ENCODE peak calls at places on chromosome 17, in ten cellular contexts. R is NCI-H345; Q is activated T-cell treated with anti-CD3 and anti-CD28 coated beads, Interleukin-2, amount 50 U/mL, for 48 hours; K is small intestine; T is colonic mucosa; H is lower leg skin; B is activated effector memory CD4-positive, alpha-beta T cell treated with anti-CD3 and anti-CD28 coated beads, Interleukin-2, amount 50 U/mL, for 16 hours; U is kidney glomerular epithelial cell; F is astrocyte of the spinal cord; X is activated naive CD4-positive, alpha-beta T cell treated with Interleukin-2 at 50 U/mL for 16 hours. D is an unnamed sample.
A peak's percentile ranks its signal among the peaks of the same experiment; 100 is the strongest.

GRCh38 chr17:61635913-61636432 is 45.0 kb upstream of the NACA2 start:
- DNase-seq in X (peak; percentile 47), Q (peak; percentile 57), K (peak; percentile 55), U (peak; percentile 33), H (no peak), B (peak; percentile 78), F (peak; percentile 57), R (peak; percentile 27), T (peak; percentile 51), D (no peak)

GRCh38 chr17:69423450-69423849 is 9.0 kb downstream of the MAP2K6 start:
- DNase-seq in K (no peak), Q (peak; percentile 39), H (no peak), B (no peak), R (no peak), X (peak; percentile 10), U (no peak), F (no peak), T (no peak), D (no peak)

GRCh38 chr17:9054611-9055010 is 33.3 kb downstream of the NTN1 start:
- DNase-seq in U (no peak), X (no peak), T (no peak), Q (no peak), K (no peak), H (no peak), R (no peak), F (no peak), B (no peak), D (no peak)

GRCh38 chr17:63694229-63694973 is 5.5 kb downstream of the LIMD2 start:
- DNase-seq in T (no peak), H (no peak), R (no peak), K (no peak), F (no peak), X (no peak), B (no peak), Q (no peak), U (no peak), D (no peak)

GRCh38 chr17:82553210-82553930 is 33.8 kb downstream of the FOXK2 start:
- DNase-seq in K (no peak), T (no peak), Q (no peak), H (no peak), X (no peak), R (no peak), B (no peak), U (no peak), F (no peak), D (no peak)

GRCh38 chr17:36506831-36507230 is 20.4 kb downstream of the ZNHIT3 start:
- DNase-seq in K (no peak), Q (no peak), F (no peak), T (no peak), H (peak; percentile 39), X (no peak), R (no peak), U (no peak), B (peak; percentile 37), D (no peak)

GRCh38 chr17:45200701-45201100 is 21.0 kb upstream of the FMNL1 start:
- DNase-seq in X (no peak), H (peak; percentile 86), R (no peak), K (no peak), B (no peak), F (no peak), U (no peak), Q (no peak), T (no peak), D (no peak)

GRCh38 chr17:58244958-58245357 is 6.6 kb downstream of the LPO start:
- DNase-seq in Q (no peak), U (no peak), T (no peak), B (no peak), R (no peak), F (no peak), H (no peak), K (no peak), X (no peak), D (no peak)

GRCh38 chr17:18974407-18975149 is 22.6 kb downstream of the SLC5A10 start:
- DNase-seq in R (no peak), U (no peak), T (no peak), X (peak; percentile 18), B (no peak), Q (peak; percentile 68), H (no peak), F (no peak), K (no peak), D (no peak)

GRCh38 chr17:68182940-68183551 is 64.8 kb upstream of the AMZ2 start:
- DNase-seq in H (peak; percentile 66), X (peak; percentile 77), Q (peak; percentile 78), F (no peak), K (peak; percentile 47), B (peak; percentile 91), T (no peak), R (no peak), U (no peak), D (peak; percentile 36)

GRCh38 chr17:82384730-82385429 is 13.3 kb downstream of the UTS2R start:
- DNase-seq in X (no peak), R (peak; percentile 85), T (no peak), F (no peak), Q (no peak), U (no peak), B (no peak), K (peak; percentile 64), H (no peak), D (no peak)